ENCODE peak calls at places on chromosome 7, in seven cellular contexts. V, G, Q, K, N, F and P are unnamed samples.

GRCh38 chr7:88664630-88665233 is 94.8 kb upstream of the ZNF804B start:
- DNase-seq in V (no peak), N (no peak), F (peak), G (no peak), Q (peak), K (no peak), P (peak)

GRCh38 chr7:47295606-47296005 is 286.3 kb downstream of the TNS3 start:
- DNase-seq in G (no peak), V (no peak), F (no peak), K (no peak), Q (no peak), N (no peak), P (no peak)

GRCh38 chr7:13414661-13415105 is 574.8 kb downstream of the ETV1 start:
- DNase-seq in V (no peak), N (no peak), F (no peak), K (no peak), Q (peak), G (no peak), P (no peak)

GRCh38 chr7:110759069-110759468 is 331.9 kb upstream of the LRRN3 start:
- DNase-seq in F (peak), Q (peak), G (no peak), V (no peak), N (no peak), K (no peak), P (no peak)

GRCh38 chr7:127776776-127777390 is 124.9 kb downstream of the SND1 start:
- DNase-seq in K (peak), G (no peak), F (no peak), Q (no peak), N (no peak), V (peak), P (no peak)

GRCh38 chr7:1963575-1963974 is 269.2 kb downstream of the MAD1L1 start:
- DNase-seq in K (no peak), F (no peak), V (no peak), G (no peak), N (no peak), Q (no peak), P (no peak)

GRCh38 chr7:81956520-81956919 is 186.7 kb upstream of the HGF start:
- DNase-seq in F (peak), K (peak), V (peak), Q (peak), N (no peak), G (peak), P (no peak)

GRCh38 chr7:155405399-155406318 is 52.3 kb upstream of the EN2 start:
- DNase-seq in Q (peak), V (no peak), N (peak), K (no peak), F (no peak), G (no peak), P (peak)

GRCh38 chr7:157310676-157311185 is 26.1 kb upstream of the DNAJB6 start:
- DNase-seq in N (peak), V (peak), G (no peak), Q (peak), K (peak), F (no peak), P (peak)

GRCh38 chr7:24284699-24285506 is 913 bp downstream of the NPY start:
- DNase-seq in V (no peak), F (no peak), Q (peak), N (peak), K (peak), G (peak), P (peak)

GRCh38 chr7:80146561-80146960 is 11.9 kb downstream of the GNAI1 start:
- DNase-seq in V (no peak), G (no peak), N (no peak), Q (no peak), K (no peak), F (peak), P (no peak)

GRCh38 chr7:17934612-17935247 is 5.6 kb downstream of the SNX13 start:
- DNase-seq in V (no peak), G (no peak), F (no peak), K (no peak), N (no peak), Q (no peak), P (no peak)

GRCh38 chr7:17939111-17939669 is 1.1 kb downstream of the SNX13 start:
- DNase-seq in Q (no peak), K (peak), F (peak), N (no peak), G (peak), V (peak), P (no peak)

GRCh38 chr7:17936321-17936720 is 4.0 kb downstream of the SNX13 start:
- DNase-seq in F (no peak), V (no peak), Q (no peak), K (no peak), N (no peak), G (no peak), P (no peak)

GRCh38 chr7:17939670-17940301 is 508 bp downstream of the SNX13 start:
- DNase-seq in V (peak), F (peak), Q (no peak), G (peak), K (peak), N (peak), P (peak)

DNA sequence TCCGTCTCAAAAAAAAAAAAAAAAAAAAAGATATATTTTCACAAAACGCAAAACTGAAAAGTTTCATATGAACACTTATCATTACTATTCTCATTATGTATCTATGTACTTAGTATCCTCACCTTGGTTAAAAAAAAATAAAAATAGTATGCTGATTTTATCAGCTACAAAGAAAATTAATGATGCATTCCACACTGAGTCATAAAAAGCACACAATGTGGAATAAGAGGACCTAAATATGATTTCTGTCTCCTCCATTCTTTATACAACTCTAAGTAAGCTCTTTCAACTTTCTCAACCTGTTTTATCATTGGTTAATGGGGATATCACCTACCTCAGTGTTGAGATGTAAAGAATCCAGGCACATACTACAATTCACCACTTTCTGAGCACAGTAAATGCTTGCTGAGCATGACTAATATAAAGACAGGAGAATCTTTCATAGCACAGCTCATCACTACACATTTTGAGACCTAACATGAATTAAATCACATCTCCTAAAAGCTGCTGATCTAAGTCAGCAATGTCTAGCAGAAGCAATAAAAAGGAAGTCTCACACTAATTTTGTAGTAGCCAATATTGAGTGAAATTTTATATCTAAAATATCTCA is 2.7 kb downstream of the SNX13 start:
- DNase-seq in G (no peak), Q (no peak), F (no peak), K (peak), V (peak), N (no peak), P (no peak)
- H2AK5ac ChIP-seq in G (no peak), Q (no peak), F (no peak), K (no peak), V (no peak), N (no peak), P (no peak)

DNA sequence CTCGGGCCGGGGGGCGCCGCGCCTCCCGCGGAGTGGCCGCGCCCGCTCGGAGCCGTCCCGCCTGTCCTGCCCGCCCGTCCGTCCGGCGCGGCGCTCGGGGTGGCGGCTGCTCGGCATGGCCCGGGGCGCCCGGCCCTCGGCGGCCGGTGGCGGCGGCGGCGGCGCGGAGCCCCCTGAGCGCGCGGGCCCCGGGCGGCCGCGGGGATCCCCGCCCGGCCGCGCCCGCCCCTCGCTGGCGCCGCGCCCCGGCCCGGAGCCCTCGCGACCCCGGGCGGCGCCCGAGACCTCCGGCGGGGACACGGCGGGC is 373 bp downstream of the SDK1 start:
- DNase-seq in N (no peak), V (no peak), K (no peak), F (no peak), G (no peak), Q (no peak), P (no peak)
- H2AK5ac ChIP-seq in N (no peak), V (no peak), K (no peak), F (no peak), G (no peak), Q (no peak), P (no peak)

GRCh38 chr7:4737300-4737699 is 38.1 kb upstream of the AP5Z1 start:
- DNase-seq in N (no peak), V (no peak), F (no peak), G (no peak), K (no peak), Q (no peak), P (no peak)
- H2AK5ac ChIP-seq in N (peak), V (peak), F (no peak), G (no peak), K (no peak), Q (no peak), P (no peak)

DNA sequence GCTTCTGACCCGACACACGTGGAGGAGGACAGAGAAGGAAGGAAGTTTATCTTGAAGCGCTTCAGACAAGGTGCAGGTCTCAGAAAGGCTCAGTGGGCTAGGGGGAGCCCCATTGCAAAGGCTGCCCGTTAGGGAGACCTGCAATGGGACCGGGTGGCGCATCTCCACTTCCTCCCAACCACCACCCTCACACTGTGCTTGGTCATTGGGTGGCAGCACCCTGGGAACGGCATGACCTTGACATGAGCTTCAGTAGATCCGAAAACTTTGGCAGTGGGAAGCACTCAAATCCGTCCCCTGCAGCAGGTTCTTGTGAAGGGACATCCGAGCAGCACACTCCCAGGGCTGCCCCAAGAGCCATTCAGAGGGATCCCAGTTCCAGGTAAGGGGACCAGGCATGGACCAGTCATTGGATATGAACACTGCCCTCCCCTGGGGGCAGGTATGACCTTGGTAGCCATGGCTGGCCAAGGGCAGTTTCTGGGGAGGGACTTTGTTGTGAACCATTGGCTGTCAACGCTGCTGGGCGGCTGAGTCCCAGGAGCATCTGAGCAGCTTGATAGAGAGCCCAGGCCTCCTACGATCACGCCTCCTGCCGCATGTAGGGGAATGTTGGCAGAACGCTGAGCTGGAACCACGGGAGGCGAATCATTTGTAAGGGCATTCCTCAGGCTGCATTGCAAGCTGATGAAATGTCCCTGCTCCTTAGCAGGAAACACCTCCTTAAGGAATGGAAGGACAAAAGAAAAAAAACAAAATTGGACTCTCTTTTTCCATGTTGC is 31.7 kb downstream of the GALNTL5 start:
- DNase-seq in Q (peak), N (no peak), V (peak), G (no peak), K (no peak), F (peak), P (peak)
- H2AK5ac ChIP-seq in Q (no peak), N (no peak), V (no peak), G (no peak), K (no peak), F (no peak), P (no peak)